ENCODE peak calls at places on chromosomes 13 and 19, in four cellular contexts. J, X, U and I are unnamed samples.

GRCh38 chr19:43780706-43781525 is at the start of gene KCNN4:
- DNase-seq in J (no peak), X (no peak), U (no peak), I (peak; percentile 79)

GRCh38 chr13:109744512-109745051 is 41.8 kb downstream of the IRS2 start:
- DNase-seq in J (no peak), X (peak; percentile 70), U (no peak), I (no peak)

GRCh38 chr19:3615524-3616135 is 9.0 kb upstream of the TBXA2R start:
- DNase-seq in J (no peak), X (no peak), U (no peak), I (no peak)

GRCh38 chr13:110438776-110439175 is 122.7 kb downstream of the RAB20 start:
- DNase-seq in J (no peak), X (no peak), U (no peak), I (no peak)

GRCh38 chr13:32638739-32639138 is 52.5 kb downstream of the PDS5B start:
- DNase-seq in J (no peak), X (no peak), U (no peak), I (no peak)

GRCh38 chr19:5148794-5149190 is 179.9 kb downstream of the KDM4B start:
- DNase-seq in J (no peak), X (no peak), U (no peak), I (no peak)

GRCh38 chr13:77696006-77696862 is 1.3 kb upstream of the SLAIN1 start:
- DNase-seq in J (no peak), X (no peak), U (no peak), I (no peak)

GRCh38 chr13:110294146-110294545 is 12.8 kb downstream of the COL4A1 start:
- DNase-seq in J (no peak), X (no peak), U (peak; percentile 37), I (no peak)

GRCh38 chr13:52845334-52845761 is 3.1 kb downstream of the PCDH8 start:
- DNase-seq in J (peak; percentile 43), X (no peak), U (no peak), I (no peak)

GRCh38 chr13:52447354-52447753 is 3.1 kb downstream of the VPS36 start:
- DNase-seq in J (no peak), X (no peak), U (no peak), I (no peak)

GRCh38 chr13:81247711-81248110 is 906.8 kb upstream of the SPRY2 start:
- DNase-seq in J (no peak), X (no peak), U (no peak), I (no peak)

GRCh38 chr13:33169273-33169980 is 116.1 kb downstream of the STARD13 start:
- DNase-seq in J (no peak), X (no peak), U (no peak), I (no peak)

GRCh38 chr13:113102727-113103126 is 2.9 kb upstream of the F7 start:
- DNase-seq in J (no peak), X (no peak), U (no peak), I (no peak)

GRCh38 chr13:39405107-39405506 is 197.9 kb downstream of the LHFPL6 start:
- DNase-seq in J (no peak), X (no peak), U (no peak), I (no peak)

GRCh38 chr13:39526499-39526898 is 76.5 kb downstream of the LHFPL6 start:
- DNase-seq in J (no peak), X (no peak), U (no peak), I (no peak)

GRCh38 chr13:108313382-108313781 is 43.9 kb downstream of the TNFSF13B start:
- DNase-seq in J (no peak), X (no peak), U (no peak), I (no peak)

GRCh38 chr19:43524922-43525835 is 1.8 kb downstream of the ETHE1 start:
- DNase-seq in J (no peak), X (peak; percentile 91), U (peak; percentile 69), I (peak; percentile 83)

GRCh38 chr19:47264629-47265028 is 8.3 kb downstream of the CCDC9 start:
- DNase-seq in J (no peak), X (no peak), U (no peak), I (no peak)

GRCh38 chr13:106453101-106453500 is 82.4 kb downstream of the EFNB2 start:
- DNase-seq in J (no peak), X (no peak), U (no peak), I (no peak)

GRCh38 chr13:93079294-93079693 is 147.3 kb upstream of the GPC6 start:
- DNase-seq in J (no peak), X (no peak), U (no peak), I (no peak)

GRCh38 chr13:43195551-43195950 is 172.2 kb downstream of the DNAJC15 start:
- DNase-seq in J (no peak), X (no peak), U (no peak), I (no peak)
- TF ChIP-seq CTCF in J (no peak), X (no peak), U (no peak), I (no peak)

GRCh38 chr19:49064768-49065611 is at the start of gene NTF4:
- DNase-seq in J (peak; percentile 56), X (no peak), U (no peak), I (peak; percentile 66)
- TF ChIP-seq CTCF in J (no peak), X (no peak), U (no peak), I (no peak)

GRCh38 chr13:105410602-105411001 is 1124.9 kb downstream of the EFNB2 start:
- DNase-seq in J (peak; percentile 47), X (peak; percentile 63), U (peak; percentile 25), I (peak; percentile 0)
- TF ChIP-seq CTCF in J (peak; percentile 69), X (peak; percentile 62), U (no peak), I (no peak)

DNA sequence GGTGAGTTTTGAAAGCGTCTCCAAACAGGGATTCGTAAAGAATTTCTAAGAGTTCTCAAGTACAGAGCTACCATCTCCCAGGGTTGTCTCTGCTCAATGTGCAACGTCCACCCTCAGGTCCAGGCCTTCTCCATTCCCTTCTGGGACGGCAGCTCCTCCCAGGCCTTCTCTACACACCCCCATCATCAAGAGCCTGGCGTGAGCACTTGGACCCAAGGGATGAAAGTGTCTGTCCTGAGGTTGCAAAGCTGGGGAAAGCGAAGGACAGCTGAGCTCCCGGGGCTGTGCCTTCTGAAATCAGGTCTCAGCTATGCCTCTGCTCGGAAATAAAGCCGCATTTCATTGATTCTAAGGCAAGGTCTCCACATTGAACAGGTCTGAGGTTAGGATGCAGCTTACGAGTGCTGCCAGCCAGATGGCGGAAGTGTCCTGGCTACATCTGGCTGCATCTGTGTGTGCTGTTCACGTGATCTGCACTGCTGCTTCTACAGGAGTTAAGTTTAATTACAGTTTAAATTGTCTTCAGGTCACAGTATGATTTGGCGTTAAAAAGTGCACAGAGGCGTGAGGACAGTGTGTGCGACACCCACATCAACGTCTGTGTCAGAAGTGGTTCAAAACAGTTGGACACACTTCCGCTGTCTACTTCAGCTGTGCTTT is 27.0 kb upstream of the MIER2 start:
- DNase-seq in J (no peak), X (no peak), U (no peak), I (no peak)
- TF ChIP-seq CTCF in J (no peak), X (no peak), U (no peak), I (no peak)